ENCODE peak calls at places on chromosome 16, in five cellular contexts. J is CD4-positive, alpha-beta memory T cell; Z is AG10803; Y is NCI-H1930; D is SK-MEL-5. K is an unnamed sample.

GRCh38 chr16:31471875-31472558 is at the start of gene TGFB1I1:
- DNase-seq in Z (peak), D (no peak), Y (no peak), J (no peak), K (no peak)

GRCh38 chr16:57987441-57988177 is 12.9 kb downstream of the ZNF319 start:
- DNase-seq in Z (no peak), D (no peak), J (no peak), Y (no peak), K (no peak)

GRCh38 chr16:48540222-48540900 is 69.6 kb downstream of the N4BP1 start:
- DNase-seq in Y (no peak), D (no peak), Z (no peak), J (no peak), K (no peak)

GRCh38 chr16:27769561-27770222 is 219.7 kb downstream of the KATNIP start:
- DNase-seq in Z (peak), J (no peak), Y (no peak), D (no peak), K (peak)

GRCh38 chr16:383326-384020 is 1.7 kb upstream of the PGAP6 start:
- DNase-seq in Y (no peak), Z (no peak), D (peak), J (peak), K (no peak)

GRCh38 chr16:50284131-50284911 is 18.0 kb downstream of the ADCY7 start:
- DNase-seq in Z (no peak), Y (no peak), J (no peak), D (no peak), K (no peak)

GRCh38 chr16:64206877-64207276 is 915.0 kb downstream of the CDH11 start:
- DNase-seq in D (no peak), Y (no peak), Z (no peak), J (no peak), K (no peak)

GRCh38 chr16:14564881-14565687 is 65.0 kb downstream of the PARN start:
- DNase-seq in Y (peak), Z (peak), D (no peak), J (no peak), K (no peak)

GRCh38 chr16:88971371-88972097 is 5.5 kb downstream of the CBFA2T3 start:
- DNase-seq in Z (no peak), Y (no peak), D (no peak), J (no peak), K (no peak)

GRCh38 chr16:68475071-68475470 is 26.8 kb upstream of the SMPD3 start:
- DNase-seq in D (no peak), J (no peak), Y (no peak), Z (no peak), K (no peak)

GRCh38 chr16:79639576-79640311 is 39.2 kb upstream of the MAF start:
- DNase-seq in Z (no peak), Y (no peak), J (peak), D (peak), K (peak)